ENCODE peak calls at places on chromosomes 16 and 17, in four cellular contexts. Q, W, T and B are unnamed samples.

GRCh38 chr16:19223235-19223847 is 55.3 kb downstream of the SYT17 start:
- DNase-seq in Q (peak; percentile 47), W (no peak), T (no peak), B (no peak)

GRCh38 chr17:63961355-63962207 is 11.1 kb downstream of the SCN4A start:
- DNase-seq in Q (peak; percentile 97), W (peak; percentile 83), T (peak; percentile 76), B (peak; percentile 89)

GRCh38 chr17:57264250-57264649 is 7.9 kb downstream of the MSI2 start:
- DNase-seq in Q (no peak), W (no peak), T (no peak), B (no peak)

GRCh38 chr16:89638455-89638854 is 19.1 kb downstream of the CHMP1A start:
- DNase-seq in Q (no peak), W (no peak), T (no peak), B (no peak)

GRCh38 chr16:15963307-15963910 is 14.0 kb downstream of the ABCC1 start:
- DNase-seq in Q (no peak), W (no peak), T (no peak), B (no peak)

GRCh38 chr17:2965621-2966275 is 97.7 kb downstream of the OR1D5 start:
- DNase-seq in Q (no peak), W (peak; percentile 90), T (no peak), B (no peak)

GRCh38 chr16:78375055-78375679 is 275.7 kb downstream of the WWOX start:
- DNase-seq in Q (no peak), W (no peak), T (no peak), B (no peak)

GRCh38 chr16:24539850-24540484 is 601 bp downstream of the RBBP6 start:
- DNase-seq in Q (no peak), W (no peak), T (peak; percentile 71), B (peak; percentile 70)

GRCh38 chr17:58283674-58284612 is 3.2 kb upstream of the MPO start:
- DNase-seq in Q (no peak), W (no peak), T (no peak), B (no peak)

GRCh38 chr16:3289998-3290673 is 6.8 kb downstream of the ZNF263 start:
- DNase-seq in Q (no peak), W (no peak), T (no peak), B (no peak)

GRCh38 chr16:3292604-3293003 is 9.3 kb downstream of the ZNF263 start:
- DNase-seq in Q (no peak), W (no peak), T (no peak), B (no peak)

GRCh38 chr16:3295209-3295608 is 10.0 kb downstream of the TIGD7 start:
- DNase-seq in Q (no peak), W (no peak), T (no peak), B (no peak)

DNA sequence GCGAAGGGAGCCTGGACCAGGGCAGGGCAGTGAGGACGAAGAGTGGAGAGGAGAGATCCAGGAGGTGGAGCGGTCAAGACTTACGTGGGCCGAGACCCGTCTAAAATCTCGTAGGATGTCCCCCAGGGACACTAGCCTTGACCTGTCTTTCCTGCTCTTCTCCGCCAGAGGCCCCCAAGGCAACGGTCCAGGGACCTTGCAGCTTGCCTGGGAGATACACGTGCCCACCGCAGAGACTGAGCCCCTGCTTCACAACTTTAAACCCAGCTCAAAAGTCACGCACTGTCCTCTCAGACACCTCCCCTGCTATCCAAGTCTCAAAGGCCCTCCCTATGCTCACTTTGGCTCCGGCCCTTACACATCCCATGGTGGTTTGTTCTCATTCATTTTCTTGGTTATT is 9.4 kb downstream of the TIGD7 start:
- DNase-seq in Q (no peak), W (no peak), T (no peak), B (no peak)
- H3K9me3 ChIP-seq in Q (peaks cover 72% of the 10 kb centered on the region), W (peaks cover 97% of the 10 kb centered on the region), T (peaks cover 26% of the 10 kb centered on the region), B (peaks cover 8% of the 10 kb centered on the region)

DNA sequence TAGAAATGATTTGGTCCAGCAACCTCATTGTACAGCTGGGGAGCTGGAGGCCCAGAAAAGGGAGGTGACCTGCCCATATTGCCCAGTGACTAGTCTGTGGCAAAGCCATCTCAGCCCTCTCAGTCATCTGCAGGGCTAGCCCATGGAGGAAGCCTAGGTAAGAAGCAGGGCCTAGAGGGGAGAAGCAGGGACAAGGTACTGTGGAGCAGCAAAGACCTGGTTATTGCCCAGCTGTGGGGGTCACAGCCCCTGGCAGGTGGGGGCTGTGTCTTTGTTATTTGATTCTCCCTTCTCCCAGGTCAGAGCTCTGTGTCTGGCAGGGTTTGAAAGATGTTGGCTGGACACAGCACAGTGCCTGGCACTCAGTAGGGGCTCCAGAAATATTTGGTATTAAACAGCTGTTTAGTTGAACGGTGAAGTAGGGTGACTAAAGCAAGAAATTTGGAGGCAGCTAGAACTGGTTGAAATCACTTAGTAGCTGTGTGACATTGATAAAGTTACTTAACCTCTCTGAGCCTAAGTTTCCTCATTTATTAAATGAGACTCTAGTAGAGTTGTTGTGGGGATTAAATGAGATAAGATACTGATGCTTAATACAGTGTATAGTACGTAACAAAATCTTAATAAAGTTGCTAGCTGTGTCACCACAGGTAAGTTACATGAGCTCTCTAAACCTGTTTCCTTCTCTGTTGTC is 17.3 kb downstream of the CCR7 start:
- DNase-seq in Q (no peak), W (no peak), T (no peak), B (no peak)
- H3K4me1 ChIP-seq in Q (peaks cover 23% of the 10 kb centered on the region), W (peaks cover 83% of the 10 kb centered on the region), T (peaks cover 77% of the 10 kb centered on the region), B (peaks cover 44% of the 10 kb centered on the region)

GRCh38 chr16:88288303-88288702 is 94.5 kb upstream of the ZNF469 start:
- DNase-seq in Q (no peak), W (no peak), T (no peak), B (no peak)
- H3K9me3 ChIP-seq in Q (peaks cover 10% of the 10 kb centered on the region), W (peaks cover 67% of the 10 kb centered on the region), T (no peaks in the 10 kb centered on the region), B (no peaks in the 10 kb centered on the region)

GRCh38 chr16:55482056-55482455 is 3.1 kb downstream of the MMP2 start:
- DNase-seq in Q (no peak), W (no peak), T (no peak), B (no peak)
- H3K4me1 ChIP-seq in Q (peaks cover 12% of the 10 kb centered on the region), W (peaks cover 3% of the 10 kb centered on the region), T (peaks cover 6% of the 10 kb centered on the region), B (peaks cover 2% of the 10 kb centered on the region)